ENCODE peak calls at places on chromosome 10, in seven cellular contexts. One of them, this sample, is unnamed. For H3K4me1, the result is how much of the 10 kb centered on the place peaks cover.

GRCh38 chr10:70622981-70623844 is 20.7 kb upstream of the PRF1 start:
- DNase-seq in body of pancreas: no peak
- DNase-seq in Peyer's patch: no peak
- DNase-seq in CD4-positive, CD25-positive, alpha-beta regulatory T cell: no peak
- DNase-seq in lower lobe of right lung: no peak
- DNase-seq in fibroblast of lung: peak
- DNase-seq in CD8-positive, alpha-beta memory T cell: no peak
- DNase-seq in this sample: no peak

GRCh38 chr10:31083765-31084184 is 52.1 kb upstream of the ZNF438 start:
- DNase-seq in body of pancreas: peak
- DNase-seq in Peyer's patch: peak
- DNase-seq in CD4-positive, CD25-positive, alpha-beta regulatory T cell: peak
- DNase-seq in lower lobe of right lung: peak
- DNase-seq in fibroblast of lung: peak
- DNase-seq in CD8-positive, alpha-beta memory T cell: peak
- DNase-seq in this sample: no peak

GRCh38 chr10:123621492-123621891 is 44.7 kb upstream of the GPR26 start:
- DNase-seq in body of pancreas: no peak
- DNase-seq in Peyer's patch: no peak
- DNase-seq in CD4-positive, CD25-positive, alpha-beta regulatory T cell: no peak
- DNase-seq in lower lobe of right lung: no peak
- DNase-seq in fibroblast of lung: no peak
- DNase-seq in CD8-positive, alpha-beta memory T cell: no peak
- DNase-seq in this sample: no peak

GRCh38 chr10:380313-380955 is 245.2 kb downstream of the ZMYND11 start:
- DNase-seq in body of pancreas: no peak
- DNase-seq in Peyer's patch: no peak
- DNase-seq in CD4-positive, CD25-positive, alpha-beta regulatory T cell: no peak
- DNase-seq in lower lobe of right lung: no peak
- DNase-seq in fibroblast of lung: peak
- DNase-seq in CD8-positive, alpha-beta memory T cell: no peak
- DNase-seq in this sample: no peak

GRCh38 chr10:44862917-44863316 is 48.2 kb upstream of the TMEM72 start:
- DNase-seq in body of pancreas: no peak
- DNase-seq in Peyer's patch: no peak
- DNase-seq in CD4-positive, CD25-positive, alpha-beta regulatory T cell: no peak
- DNase-seq in lower lobe of right lung: no peak
- DNase-seq in fibroblast of lung: no peak
- DNase-seq in CD8-positive, alpha-beta memory T cell: no peak
- DNase-seq in this sample: no peak

GRCh38 chr10:77321868-77322267 is 315.7 kb downstream of the KCNMA1 start:
- DNase-seq in body of pancreas: no peak
- DNase-seq in Peyer's patch: no peak
- DNase-seq in CD4-positive, CD25-positive, alpha-beta regulatory T cell: no peak
- DNase-seq in lower lobe of right lung: no peak
- DNase-seq in fibroblast of lung: no peak
- DNase-seq in CD8-positive, alpha-beta memory T cell: no peak
- DNase-seq in this sample: peak

GRCh38 chr10:8049151-8049873 is 5.2 kb upstream of the GATA3 start:
- DNase-seq in body of pancreas: no peak
- DNase-seq in Peyer's patch: no peak
- DNase-seq in CD4-positive, CD25-positive, alpha-beta regulatory T cell: no peak
- DNase-seq in lower lobe of right lung: no peak
- DNase-seq in fibroblast of lung: no peak
- DNase-seq in CD8-positive, alpha-beta memory T cell: no peak
- DNase-seq in this sample: no peak

GRCh38 chr10:20363666-20364065 is 533.4 kb downstream of the NEBL start:
- DNase-seq in body of pancreas: no peak
- DNase-seq in Peyer's patch: no peak
- DNase-seq in CD4-positive, CD25-positive, alpha-beta regulatory T cell: no peak
- DNase-seq in lower lobe of right lung: no peak
- DNase-seq in fibroblast of lung: no peak
- DNase-seq in CD8-positive, alpha-beta memory T cell: no peak
- DNase-seq in this sample: no peak

GRCh38 chr10:26637521-26638275 is 59.8 kb upstream of the PDSS1 start:
- DNase-seq in body of pancreas: no peak
- DNase-seq in Peyer's patch: no peak
- DNase-seq in CD4-positive, CD25-positive, alpha-beta regulatory T cell: no peak
- DNase-seq in lower lobe of right lung: no peak
- DNase-seq in fibroblast of lung: no peak
- DNase-seq in CD8-positive, alpha-beta memory T cell: no peak
- DNase-seq in this sample: no peak

GRCh38 chr10:101818958-101819633 is 852 bp upstream of the OGA start:
- DNase-seq in body of pancreas: peak
- DNase-seq in Peyer's patch: no peak
- DNase-seq in CD4-positive, CD25-positive, alpha-beta regulatory T cell: peak
- DNase-seq in lower lobe of right lung: no peak
- DNase-seq in fibroblast of lung: no peak
- DNase-seq in CD8-positive, alpha-beta memory T cell: no peak
- DNase-seq in this sample: no peak

GRCh38 chr10:102119417-102120141 is 589 bp downstream of the LDB1 start:
- DNase-seq in body of pancreas: peak
- DNase-seq in Peyer's patch: peak
- DNase-seq in CD4-positive, CD25-positive, alpha-beta regulatory T cell: peak
- DNase-seq in lower lobe of right lung: peak
- DNase-seq in fibroblast of lung: peak
- DNase-seq in CD8-positive, alpha-beta memory T cell: peak
- DNase-seq in this sample: peak

GRCh38 chr10:33216661-33217427 is 117.6 kb downstream of the NRP1 start:
- DNase-seq in body of pancreas: no peak
- DNase-seq in Peyer's patch: no peak
- DNase-seq in CD4-positive, CD25-positive, alpha-beta regulatory T cell: no peak
- DNase-seq in lower lobe of right lung: no peak
- DNase-seq in fibroblast of lung: no peak
- DNase-seq in CD8-positive, alpha-beta memory T cell: no peak
- DNase-seq in this sample: peak

GRCh38 chr10:31650010-31650409 is 278.6 kb downstream of the ARHGAP12 start:
- DNase-seq in body of pancreas: peak
- DNase-seq in Peyer's patch: no peak
- DNase-seq in CD4-positive, CD25-positive, alpha-beta regulatory T cell: no peak
- DNase-seq in lower lobe of right lung: no peak
- DNase-seq in fibroblast of lung: peak
- DNase-seq in CD8-positive, alpha-beta memory T cell: no peak
- DNase-seq in this sample: peak

GRCh38 chr10:84375881-84376280 is 47.5 kb downstream of the CCSER2 start:
- DNase-seq in body of pancreas: no peak
- DNase-seq in Peyer's patch: no peak
- DNase-seq in CD4-positive, CD25-positive, alpha-beta regulatory T cell: no peak
- DNase-seq in lower lobe of right lung: no peak
- DNase-seq in fibroblast of lung: no peak
- DNase-seq in CD8-positive, alpha-beta memory T cell: no peak
- DNase-seq in this sample: no peak

GRCh38 chr10:34585422-34586115 is 229.5 kb downstream of the PARD3 start:
- DNase-seq in body of pancreas: no peak
- DNase-seq in Peyer's patch: no peak
- DNase-seq in CD4-positive, CD25-positive, alpha-beta regulatory T cell: no peak
- DNase-seq in lower lobe of right lung: no peak
- DNase-seq in fibroblast of lung: no peak
- DNase-seq in CD8-positive, alpha-beta memory T cell: no peak
- DNase-seq in this sample: no peak

GRCh38 chr10:71770255-71770654 is 3.1 kb downstream of the VSIR start:
- DNase-seq in body of pancreas: no peak
- DNase-seq in Peyer's patch: no peak
- DNase-seq in CD4-positive, CD25-positive, alpha-beta regulatory T cell: no peak
- DNase-seq in lower lobe of right lung: no peak
- DNase-seq in fibroblast of lung: no peak
- DNase-seq in CD8-positive, alpha-beta memory T cell: no peak
- DNase-seq in this sample: no peak

GRCh38 chr10:112244197-112244596 is 39.0 kb upstream of the TECTB start:
- DNase-seq in body of pancreas: no peak
- DNase-seq in Peyer's patch: no peak
- DNase-seq in CD4-positive, CD25-positive, alpha-beta regulatory T cell: no peak
- DNase-seq in lower lobe of right lung: no peak
- DNase-seq in fibroblast of lung: no peak
- DNase-seq in CD8-positive, alpha-beta memory T cell: no peak
- DNase-seq in this sample: no peak

GRCh38 chr10:98608417-98608816 is 161.7 kb upstream of the HPS1 start:
- DNase-seq in body of pancreas: no peak
- DNase-seq in Peyer's patch: no peak
- DNase-seq in CD4-positive, CD25-positive, alpha-beta regulatory T cell: no peak
- DNase-seq in lower lobe of right lung: no peak
- DNase-seq in fibroblast of lung: peak
- DNase-seq in CD8-positive, alpha-beta memory T cell: no peak
- DNase-seq in this sample: no peak

GRCh38 chr10:98055875-98056516 is 25.6 kb upstream of the CRTAC1 start:
- DNase-seq in body of pancreas: no peak
- DNase-seq in Peyer's patch: no peak
- DNase-seq in CD4-positive, CD25-positive, alpha-beta regulatory T cell: no peak
- DNase-seq in lower lobe of right lung: no peak
- DNase-seq in fibroblast of lung: no peak
- DNase-seq in CD8-positive, alpha-beta memory T cell: no peak
- DNase-seq in this sample: no peak

GRCh38 chr10:98302711-98303365 is 34.8 kb upstream of the LOXL4 start:
- DNase-seq in body of pancreas: no peak
- DNase-seq in Peyer's patch: no peak
- DNase-seq in CD4-positive, CD25-positive, alpha-beta regulatory T cell: no peak
- DNase-seq in lower lobe of right lung: no peak
- DNase-seq in fibroblast of lung: no peak
- DNase-seq in CD8-positive, alpha-beta memory T cell: no peak
- DNase-seq in this sample: no peak

GRCh38 chr10:14074062-14074884 is 256.5 kb downstream of the FRMD4A start:
- DNase-seq in body of pancreas: peak
- DNase-seq in Peyer's patch: peak
- DNase-seq in CD4-positive, CD25-positive, alpha-beta regulatory T cell: no peak
- DNase-seq in lower lobe of right lung: peak
- DNase-seq in fibroblast of lung: peak
- DNase-seq in CD8-positive, alpha-beta memory T cell: no peak
- DNase-seq in this sample: peak

GRCh38 chr10:58781873-58782488 is 269.3 kb downstream of the BICC1 start:
- DNase-seq in body of pancreas: no peak
- DNase-seq in Peyer's patch: no peak
- DNase-seq in CD4-positive, CD25-positive, alpha-beta regulatory T cell: no peak
- DNase-seq in lower lobe of right lung: no peak
- DNase-seq in fibroblast of lung: peak
- DNase-seq in CD8-positive, alpha-beta memory T cell: no peak
- DNase-seq in this sample: peak

GRCh38 chr10:79424221-79425073 is 21.0 kb downstream of the ZCCHC24 start:
- DNase-seq in body of pancreas: peak
- DNase-seq in Peyer's patch: no peak
- DNase-seq in CD4-positive, CD25-positive, alpha-beta regulatory T cell: no peak
- DNase-seq in lower lobe of right lung: peak
- DNase-seq in fibroblast of lung: peak
- DNase-seq in CD8-positive, alpha-beta memory T cell: no peak
- DNase-seq in this sample: no peak
- H3K4me1 ChIP-seq in body of pancreas: under half
- H3K4me1 ChIP-seq in Peyer's patch: under half
- H3K4me1 ChIP-seq in CD4-positive, CD25-positive, alpha-beta regulatory T cell: under half
- H3K4me1 ChIP-seq in lower lobe of right lung: half or more
- H3K4me1 ChIP-seq in fibroblast of lung: under half
- H3K4me1 ChIP-seq in CD8-positive, alpha-beta memory T cell: under half
- H3K4me1 ChIP-seq in this sample: under half

GRCh38 chr10:122282253-122282671 is 11.2 kb downstream of the BTBD16 start:
- DNase-seq in body of pancreas: no peak
- DNase-seq in Peyer's patch: no peak
- DNase-seq in CD4-positive, CD25-positive, alpha-beta regulatory T cell: no peak
- DNase-seq in lower lobe of right lung: no peak
- DNase-seq in fibroblast of lung: peak
- DNase-seq in CD8-positive, alpha-beta memory T cell: no peak
- DNase-seq in this sample: no peak
- H3K27ac ChIP-seq in body of pancreas: no peak
- H3K27ac ChIP-seq in Peyer's patch: no peak
- H3K27ac ChIP-seq in CD4-positive, CD25-positive, alpha-beta regulatory T cell: no peak
- H3K27ac ChIP-seq in lower lobe of right lung: no peak
- H3K27ac ChIP-seq in fibroblast of lung: no peak
- H3K27ac ChIP-seq in CD8-positive, alpha-beta memory T cell: no peak
- H3K27ac ChIP-seq in this sample: no peak

GRCh38 chr10:73893386-73893785 is 17.5 kb upstream of the PLAU start:
- DNase-seq in body of pancreas: no peak
- DNase-seq in Peyer's patch: no peak
- DNase-seq in CD4-positive, CD25-positive, alpha-beta regulatory T cell: no peak
- DNase-seq in lower lobe of right lung: no peak
- DNase-seq in fibroblast of lung: no peak
- DNase-seq in CD8-positive, alpha-beta memory T cell: no peak
- DNase-seq in this sample: peak

GRCh38 chr10:73890261-73890660 is 15.9 kb upstream of the CAMK2G start:
- DNase-seq in body of pancreas: no peak
- DNase-seq in Peyer's patch: no peak
- DNase-seq in CD4-positive, CD25-positive, alpha-beta regulatory T cell: no peak
- DNase-seq in lower lobe of right lung: no peak
- DNase-seq in fibroblast of lung: no peak
- DNase-seq in CD8-positive, alpha-beta memory T cell: no peak
- DNase-seq in this sample: no peak

GRCh38 chr10:73894245-73894971 is 16.5 kb upstream of the PLAU start:
- DNase-seq in body of pancreas: no peak
- DNase-seq in Peyer's patch: no peak
- DNase-seq in CD4-positive, CD25-positive, alpha-beta regulatory T cell: no peak
- DNase-seq in lower lobe of right lung: no peak
- DNase-seq in fibroblast of lung: peak
- DNase-seq in CD8-positive, alpha-beta memory T cell: no peak
- DNase-seq in this sample: no peak

GRCh38 chr10:73891585-73891984 is 17.2 kb upstream of the CAMK2G start:
- DNase-seq in body of pancreas: no peak
- DNase-seq in Peyer's patch: no peak
- DNase-seq in CD4-positive, CD25-positive, alpha-beta regulatory T cell: no peak
- DNase-seq in lower lobe of right lung: no peak
- DNase-seq in fibroblast of lung: no peak
- DNase-seq in CD8-positive, alpha-beta memory T cell: no peak
- DNase-seq in this sample: no peak

GRCh38 chr10:73892314-73893080 is 18.1 kb upstream of the CAMK2G start:
- DNase-seq in body of pancreas: no peak
- DNase-seq in Peyer's patch: no peak
- DNase-seq in CD4-positive, CD25-positive, alpha-beta regulatory T cell: no peak
- DNase-seq in lower lobe of right lung: no peak
- DNase-seq in fibroblast of lung: peak
- DNase-seq in CD8-positive, alpha-beta memory T cell: no peak
- DNase-seq in this sample: peak
- H3K4me1 ChIP-seq in body of pancreas: under half
- H3K4me1 ChIP-seq in Peyer's patch: under half
- H3K4me1 ChIP-seq in CD4-positive, CD25-positive, alpha-beta regulatory T cell: under half
- H3K4me1 ChIP-seq in lower lobe of right lung: under half
- H3K4me1 ChIP-seq in fibroblast of lung: under half
- H3K4me1 ChIP-seq in CD8-positive, alpha-beta memory T cell: under half
- H3K4me1 ChIP-seq in this sample: under half

GRCh38 chr10:132534348-132535064 is 3.1 kb upstream of the INPP5A start:
- DNase-seq in body of pancreas: no peak
- DNase-seq in Peyer's patch: no peak
- DNase-seq in CD4-positive, CD25-positive, alpha-beta regulatory T cell: no peak
- DNase-seq in lower lobe of right lung: peak
- DNase-seq in fibroblast of lung: no peak
- DNase-seq in CD8-positive, alpha-beta memory T cell: no peak
- DNase-seq in this sample: no peak
- H3K27ac ChIP-seq in body of pancreas: no peak
- H3K27ac ChIP-seq in Peyer's patch: no peak
- H3K27ac ChIP-seq in CD4-positive, CD25-positive, alpha-beta regulatory T cell: no peak
- H3K27ac ChIP-seq in lower lobe of right lung: peak
- H3K27ac ChIP-seq in fibroblast of lung: no peak
- H3K27ac ChIP-seq in CD8-positive, alpha-beta memory T cell: no peak
- H3K27ac ChIP-seq in this sample: no peak

DNA sequence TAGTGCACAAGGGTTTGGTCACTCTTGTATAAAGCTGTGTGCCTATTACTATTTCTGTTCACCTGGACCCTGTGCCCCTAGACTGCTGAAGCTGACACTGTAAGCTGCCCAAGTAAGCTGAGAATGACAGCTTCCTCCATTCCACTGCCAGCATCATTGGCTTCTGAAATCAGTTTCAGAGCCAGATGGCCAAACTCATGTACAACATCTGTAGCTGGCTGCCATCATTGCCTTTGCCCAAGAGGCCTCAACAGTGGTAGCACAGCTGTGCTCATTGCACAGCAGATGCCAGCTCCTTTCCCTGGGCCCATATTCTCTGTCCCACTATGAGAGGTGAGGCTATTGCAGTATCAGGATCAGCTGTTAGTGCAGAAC is 165.7 kb downstream of the CPEB3 start:
- DNase-seq in body of pancreas: peak
- DNase-seq in Peyer's patch: no peak
- DNase-seq in CD4-positive, CD25-positive, alpha-beta regulatory T cell: no peak
- DNase-seq in lower lobe of right lung: no peak
- DNase-seq in fibroblast of lung: peak
- DNase-seq in CD8-positive, alpha-beta memory T cell: no peak
- DNase-seq in this sample: no peak
- H3K4me1 ChIP-seq in body of pancreas: half or more
- H3K4me1 ChIP-seq in Peyer's patch: under half
- H3K4me1 ChIP-seq in CD4-positive, CD25-positive, alpha-beta regulatory T cell: under half
- H3K4me1 ChIP-seq in lower lobe of right lung: under half
- H3K4me1 ChIP-seq in fibroblast of lung: under half
- H3K4me1 ChIP-seq in CD8-positive, alpha-beta memory T cell: under half
- H3K4me1 ChIP-seq in this sample: under half